ENCODE peak calls at places on chromosomes 13 and 19, in four cellular contexts. One of them, this sample, is unnamed. For H3K4me1, the result is how much of the 10 kb centered on the place peaks cover.

GRCh38 chr13:97142452-97142851 is 79.7 kb upstream of the MBNL2 start:
- DNase-seq in ovary: no peak
- DNase-seq in transverse colon: peak
- DNase-seq in pancreas: peak
- DNase-seq in this sample: no peak

GRCh38 chr19:12000152-12000981 is 35.1 kb downstream of the ZNF433 start:
- DNase-seq in ovary: no peak
- DNase-seq in transverse colon: no peak
- DNase-seq in pancreas: no peak
- DNase-seq in this sample: no peak

GRCh38 chr19:30743702-30744101 is 371.5 kb downstream of the ZNF536 start:
- DNase-seq in ovary: no peak
- DNase-seq in transverse colon: no peak
- DNase-seq in pancreas: no peak
- DNase-seq in this sample: no peak

GRCh38 chr19:11092181-11092538 is 2.9 kb downstream of the LDLR start:
- DNase-seq in ovary: no peak
- DNase-seq in transverse colon: no peak
- DNase-seq in pancreas: no peak
- DNase-seq in this sample: peak

GRCh38 chr13:80363890-80364503 is 23.1 kb upstream of the SPRY2 start:
- DNase-seq in ovary: no peak
- DNase-seq in transverse colon: no peak
- DNase-seq in pancreas: no peak
- DNase-seq in this sample: no peak

GRCh38 chr13:26508885-26509284 is 48.6 kb upstream of the WASF3 start:
- DNase-seq in ovary: no peak
- DNase-seq in transverse colon: peak
- DNase-seq in pancreas: no peak
- DNase-seq in this sample: peak

GRCh38 chr19:6215701-6216235 is 64.0 kb downstream of the MLLT1 start:
- DNase-seq in ovary: peak
- DNase-seq in transverse colon: no peak
- DNase-seq in pancreas: no peak
- DNase-seq in this sample: no peak

GRCh38 chr13:65597839-65598818 is 1632.0 kb downstream of the PCDH9 start:
- DNase-seq in ovary: no peak
- DNase-seq in transverse colon: no peak
- DNase-seq in pancreas: no peak
- DNase-seq in this sample: no peak

GRCh38 chr13:75173457-75174356 is 308.3 kb downstream of the TBC1D4 start:
- DNase-seq in ovary: no peak
- DNase-seq in transverse colon: no peak
- DNase-seq in pancreas: no peak
- DNase-seq in this sample: no peak

GRCh38 chr13:111599791-111600190 is 279.3 kb downstream of the TEX29 start:
- DNase-seq in ovary: no peak
- DNase-seq in transverse colon: no peak
- DNase-seq in pancreas: no peak
- DNase-seq in this sample: no peak

GRCh38 chr13:90591260-90591926 is 756.1 kb upstream of the MIR17HG start:
- DNase-seq in ovary: no peak
- DNase-seq in transverse colon: no peak
- DNase-seq in pancreas: no peak
- DNase-seq in this sample: no peak

GRCh38 chr13:98447881-98448641 is 128.8 kb downstream of the STK24 start:
- DNase-seq in ovary: no peak
- DNase-seq in transverse colon: no peak
- DNase-seq in pancreas: no peak
- DNase-seq in this sample: no peak

GRCh38 chr19:38691938-38692457 is 44.5 kb downstream of the ACTN4 start:
- DNase-seq in ovary: no peak
- DNase-seq in transverse colon: peak
- DNase-seq in pancreas: no peak
- DNase-seq in this sample: no peak

GRCh38 chr13:94595006-94595942 is 678 bp downstream of the TGDS start:
- DNase-seq in ovary: peak
- DNase-seq in transverse colon: peak
- DNase-seq in pancreas: no peak
- DNase-seq in this sample: peak

GRCh38 chr19:58154287-58154678 is 3.7 kb upstream of the ZNF329 start:
- DNase-seq in ovary: peak
- DNase-seq in transverse colon: peak
- DNase-seq in pancreas: peak
- DNase-seq in this sample: no peak

GRCh38 chr19:13072206-13072898 is 30.3 kb downstream of the LYL1 start:
- DNase-seq in ovary: no peak
- DNase-seq in transverse colon: no peak
- DNase-seq in pancreas: no peak
- DNase-seq in this sample: no peak

GRCh38 chr13:29383476-29383875 is 212.0 kb downstream of the SLC7A1 start:
- DNase-seq in ovary: no peak
- DNase-seq in transverse colon: no peak
- DNase-seq in pancreas: no peak
- DNase-seq in this sample: no peak

GRCh38 chr13:110538632-110539031 is 22.9 kb downstream of the RAB20 start:
- DNase-seq in ovary: peak
- DNase-seq in transverse colon: peak
- DNase-seq in pancreas: no peak
- DNase-seq in this sample: no peak

GRCh38 chr19:900302-901111 is 7.2 kb downstream of the RNU6-9 start:
- DNase-seq in ovary: no peak
- DNase-seq in transverse colon: no peak
- DNase-seq in pancreas: peak
- DNase-seq in this sample: no peak

GRCh38 chr13:30995331-30995730 is 62.9 kb downstream of the TEX26 start:
- DNase-seq in ovary: no peak
- DNase-seq in transverse colon: no peak
- DNase-seq in pancreas: no peak
- DNase-seq in this sample: no peak

GRCh38 chr19:35963514-35963913 is 27.3 kb downstream of the LRFN3 start:
- DNase-seq in ovary: peak
- DNase-seq in transverse colon: no peak
- DNase-seq in pancreas: peak
- DNase-seq in this sample: no peak

GRCh38 chr13:94395889-94396288 is 83.6 kb downstream of the DCT start:
- DNase-seq in ovary: no peak
- DNase-seq in transverse colon: no peak
- DNase-seq in pancreas: no peak
- DNase-seq in this sample: no peak

GRCh38 chr13:39035204-39035603 is 2.7 kb downstream of the PROSER1 start:
- DNase-seq in ovary: no peak
- DNase-seq in transverse colon: no peak
- DNase-seq in pancreas: no peak
- DNase-seq in this sample: no peak

GRCh38 chr13:40292536-40292935 is 373.9 kb downstream of the FOXO1 start:
- DNase-seq in ovary: no peak
- DNase-seq in transverse colon: no peak
- DNase-seq in pancreas: no peak
- DNase-seq in this sample: no peak

GRCh38 chr13:107099661-107100060 is 531.7 kb upstream of the ARGLU1 start:
- DNase-seq in ovary: no peak
- DNase-seq in transverse colon: no peak
- DNase-seq in pancreas: no peak
- DNase-seq in this sample: no peak

GRCh38 chr13:71621152-71622124 is 245.6 kb downstream of the DACH1 start:
- DNase-seq in ovary: no peak
- DNase-seq in transverse colon: no peak
- DNase-seq in pancreas: no peak
- DNase-seq in this sample: no peak

GRCh38 chr13:24929196-24929595 is 165.2 kb downstream of the RNF17 start:
- DNase-seq in ovary: no peak
- DNase-seq in transverse colon: no peak
- DNase-seq in pancreas: no peak
- DNase-seq in this sample: no peak

GRCh38 chr13:45674908-45675307 is 27.2 kb upstream of the CBY2 start:
- DNase-seq in ovary: no peak
- DNase-seq in transverse colon: no peak
- DNase-seq in pancreas: no peak
- DNase-seq in this sample: no peak

GRCh38 chr13:111353508-111353907 is 33.1 kb downstream of the TEX29 start:
- DNase-seq in ovary: no peak
- DNase-seq in transverse colon: no peak
- DNase-seq in pancreas: no peak
- DNase-seq in this sample: no peak

GRCh38 chr13:67204731-67205130 is 25.4 kb downstream of the PCDH9 start:
- DNase-seq in ovary: no peak
- DNase-seq in transverse colon: no peak
- DNase-seq in pancreas: no peak
- DNase-seq in this sample: no peak

GRCh38 chr19:18284710-18285430 is 3.4 kb upstream of the JUND start:
- DNase-seq in ovary: no peak
- DNase-seq in transverse colon: no peak
- DNase-seq in pancreas: no peak
- DNase-seq in this sample: no peak

GRCh38 chr19:6273701-6274601 is 5.8 kb downstream of the MLLT1 start:
- DNase-seq in ovary: peak
- DNase-seq in transverse colon: peak
- DNase-seq in pancreas: peak
- DNase-seq in this sample: peak

DNA sequence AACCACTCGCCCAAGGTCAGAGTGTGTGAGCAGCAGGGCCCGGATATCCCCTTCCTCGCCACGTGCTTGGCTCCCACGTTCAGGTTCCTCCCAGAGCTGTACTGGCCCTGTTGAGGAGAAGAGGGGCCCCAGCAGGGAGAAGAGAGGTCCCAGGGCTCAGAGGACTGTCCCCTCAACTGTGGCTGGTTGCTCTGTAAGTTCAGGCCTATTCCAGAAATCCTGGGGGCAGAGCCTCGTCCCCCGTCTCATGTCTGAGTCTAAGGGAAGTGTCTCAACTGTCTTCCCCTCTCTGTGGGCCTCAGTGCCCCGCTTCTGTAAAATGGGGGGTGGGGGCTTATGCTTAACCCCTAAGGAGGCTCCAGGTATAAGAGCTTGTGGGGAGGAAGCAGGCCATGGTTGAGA is 3.9 kb downstream of the PPP5C start:
- DNase-seq in ovary: no peak
- DNase-seq in transverse colon: no peak
- DNase-seq in pancreas: no peak
- DNase-seq in this sample: peak
- H3K4me1 ChIP-seq in ovary: under half
- H3K4me1 ChIP-seq in transverse colon: half or more
- H3K4me1 ChIP-seq in pancreas: under half
- H3K4me1 ChIP-seq in this sample: under half

GRCh38 chr19:19427935-19428334 is 22.5 kb downstream of the GATAD2A start:
- DNase-seq in ovary: no peak
- DNase-seq in transverse colon: no peak
- DNase-seq in pancreas: no peak
- DNase-seq in this sample: no peak

GRCh38 chr19:19426799-19427198 is 21.3 kb downstream of the GATAD2A start:
- DNase-seq in ovary: no peak
- DNase-seq in transverse colon: no peak
- DNase-seq in pancreas: no peak
- DNase-seq in this sample: no peak

GRCh38 chr19:19429361-19429760 is 23.9 kb downstream of the GATAD2A start:
- DNase-seq in ovary: no peak
- DNase-seq in transverse colon: no peak
- DNase-seq in pancreas: no peak
- DNase-seq in this sample: no peak

GRCh38 chr19:19427302-19427701 is 21.8 kb downstream of the GATAD2A start:
- DNase-seq in ovary: no peak
- DNase-seq in transverse colon: no peak
- DNase-seq in pancreas: no peak
- DNase-seq in this sample: no peak

DNA sequence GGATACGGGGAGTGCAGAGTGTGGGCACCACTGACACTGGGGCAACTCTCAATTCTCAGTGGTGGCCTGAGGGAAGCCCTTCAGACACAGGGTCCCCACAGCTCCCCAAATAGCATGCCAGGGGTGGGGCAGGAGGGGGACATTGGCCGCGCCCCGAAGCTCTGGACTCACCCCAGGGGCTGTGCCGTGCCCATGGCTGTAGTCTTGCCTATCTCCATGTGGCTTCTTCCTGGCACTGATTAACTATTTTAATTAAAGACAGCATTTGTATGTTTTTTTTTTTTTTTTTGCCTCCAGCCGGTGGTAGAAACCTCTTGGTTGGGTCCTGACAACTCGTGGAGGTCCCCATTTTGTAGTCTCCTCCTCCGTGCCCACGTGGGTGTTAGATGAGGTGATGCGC is 23.3 kb downstream of the GATAD2A start:
- DNase-seq in ovary: no peak
- DNase-seq in transverse colon: no peak
- DNase-seq in pancreas: no peak
- DNase-seq in this sample: no peak
- H3K4me1 ChIP-seq in ovary: under half
- H3K4me1 ChIP-seq in transverse colon: under half
- H3K4me1 ChIP-seq in pancreas: under half
- H3K4me1 ChIP-seq in this sample: under half

GRCh38 chr19:29259867-29260281 is 46.9 kb upstream of the UQCRFS1 start:
- DNase-seq in ovary: no peak
- DNase-seq in transverse colon: no peak
- DNase-seq in pancreas: no peak
- DNase-seq in this sample: no peak

GRCh38 chr19:29259153-29259552 is 46.2 kb upstream of the UQCRFS1 start:
- DNase-seq in ovary: no peak
- DNase-seq in transverse colon: no peak
- DNase-seq in pancreas: no peak
- DNase-seq in this sample: no peak

GRCh38 chr19:29255006-29255405 is 42.1 kb upstream of the UQCRFS1 start:
- DNase-seq in ovary: no peak
- DNase-seq in transverse colon: no peak
- DNase-seq in pancreas: no peak
- DNase-seq in this sample: no peak

GRCh38 chr19:29256516-29256915 is 43.6 kb upstream of the UQCRFS1 start:
- DNase-seq in ovary: no peak
- DNase-seq in transverse colon: no peak
- DNase-seq in pancreas: no peak
- DNase-seq in this sample: no peak

GRCh38 chr19:29255912-29256311 is 43.0 kb upstream of the UQCRFS1 start:
- DNase-seq in ovary: no peak
- DNase-seq in transverse colon: no peak
- DNase-seq in pancreas: no peak
- DNase-seq in this sample: no peak
- H3K4me1 ChIP-seq in ovary: under half
- H3K4me1 ChIP-seq in transverse colon: under half
- H3K4me1 ChIP-seq in pancreas: under half
- H3K4me1 ChIP-seq in this sample: under half

GRCh38 chr19:47489072-47489914 is 5.3 kb upstream of the KPTN start:
- DNase-seq in ovary: no peak
- DNase-seq in transverse colon: no peak
- DNase-seq in pancreas: peak
- DNase-seq in this sample: no peak
- H3K4me1 ChIP-seq in ovary: under half
- H3K4me1 ChIP-seq in transverse colon: under half
- H3K4me1 ChIP-seq in pancreas: under half
- H3K4me1 ChIP-seq in this sample: under half

This sample was measured in Peyer's patch.